ENCODE peak calls at places on chromosomes 3 and 15, in ten cellular contexts. D is breast epithelium, C is GM12878, L is H1, W is GM23338, T is HCT116, R is sigmoid colon, F is endothelial cell of umbilical vein, K is HepG2, I is stomach. P is an unnamed sample.

GRCh38 chr3:30661107-30661873 is 54.9 kb downstream of the TGFBR2 start:
- DNase-seq in K (no peak), T (no peak), C (no peak), D (no peak), L (no peak), F (no peak), W (no peak), R (no peak), I (no peak), P (no peak)

GRCh38 chr3:162224736-162225135 is 728.1 kb downstream of the OTOL1 start:
- DNase-seq in I (no peak), D (no peak), L (no peak), T (no peak), R (no peak), K (no peak), C (no peak), W (no peak), F (no peak), P (no peak)

GRCh38 chr3:107943860-107944543 is 146.8 kb downstream of the CD47 start:
- DNase-seq in K (no peak), T (no peak), I (no peak), L (no peak), D (no peak), R (no peak), F (no peak), C (no peak), W (no peak), P (no peak)

GRCh38 chr3:105967117-105967516 is 98.3 kb upstream of the CBLB start:
- DNase-seq in F (peak; percentile 27), K (no peak), D (no peak), T (no peak), C (no peak), I (no peak), L (no peak), W (no peak), R (no peak), P (no peak)

GRCh38 chr3:129313415-129313982 is 34.8 kb downstream of the HMCES start:
- DNase-seq in T (no peak), L (no peak), K (no peak), I (no peak), R (no peak), F (no peak), W (no peak), D (no peak), C (no peak), P (no peak)

GRCh38 chr15:60993008-60993407 is 236.1 kb downstream of the RORA start:
- DNase-seq in T (no peak), K (no peak), W (no peak), R (no peak), F (no peak), D (no peak), L (no peak), I (no peak), C (no peak), P (no peak)

GRCh38 chr3:149634573-149634972 is 23.3 kb downstream of the WWTR1 start:
- DNase-seq in R (no peak), T (no peak), F (no peak), K (peak; percentile 56), C (no peak), L (no peak), D (no peak), I (no peak), W (no peak), P (no peak)

GRCh38 chr3:57080171-57080570 is 19.7 kb downstream of the SPATA12 start:
- DNase-seq in L (no peak), K (no peak), T (no peak), F (no peak), R (no peak), C (no peak), W (peak; percentile 50), D (no peak), I (no peak), P (no peak)

GRCh38 chr3:156360116-156360515 is 194.8 kb downstream of the SSR3 start:
- DNase-seq in C (no peak), D (no peak), W (no peak), R (no peak), L (no peak), F (no peak), T (no peak), K (no peak), I (no peak), P (no peak)

GRCh38 chr3:156353535-156353934 is 201.4 kb downstream of the SSR3 start:
- DNase-seq in R (no peak), W (no peak), D (no peak), C (no peak), L (no peak), F (no peak), K (no peak), T (no peak), I (no peak), P (no peak)

GRCh38 chr3:156358232-156358631 is 196.7 kb downstream of the SSR3 start:
- DNase-seq in F (no peak), W (no peak), D (no peak), I (no peak), L (no peak), K (no peak), T (no peak), R (no peak), C (no peak), P (no peak)

GRCh38 chr3:156359337-156359736 is 195.6 kb downstream of the SSR3 start:
- DNase-seq in T (peak; percentile 7), L (no peak), F (peak; percentile 15), R (no peak), W (no peak), C (no peak), I (no peak), K (no peak), D (no peak), P (no peak)

DNA sequence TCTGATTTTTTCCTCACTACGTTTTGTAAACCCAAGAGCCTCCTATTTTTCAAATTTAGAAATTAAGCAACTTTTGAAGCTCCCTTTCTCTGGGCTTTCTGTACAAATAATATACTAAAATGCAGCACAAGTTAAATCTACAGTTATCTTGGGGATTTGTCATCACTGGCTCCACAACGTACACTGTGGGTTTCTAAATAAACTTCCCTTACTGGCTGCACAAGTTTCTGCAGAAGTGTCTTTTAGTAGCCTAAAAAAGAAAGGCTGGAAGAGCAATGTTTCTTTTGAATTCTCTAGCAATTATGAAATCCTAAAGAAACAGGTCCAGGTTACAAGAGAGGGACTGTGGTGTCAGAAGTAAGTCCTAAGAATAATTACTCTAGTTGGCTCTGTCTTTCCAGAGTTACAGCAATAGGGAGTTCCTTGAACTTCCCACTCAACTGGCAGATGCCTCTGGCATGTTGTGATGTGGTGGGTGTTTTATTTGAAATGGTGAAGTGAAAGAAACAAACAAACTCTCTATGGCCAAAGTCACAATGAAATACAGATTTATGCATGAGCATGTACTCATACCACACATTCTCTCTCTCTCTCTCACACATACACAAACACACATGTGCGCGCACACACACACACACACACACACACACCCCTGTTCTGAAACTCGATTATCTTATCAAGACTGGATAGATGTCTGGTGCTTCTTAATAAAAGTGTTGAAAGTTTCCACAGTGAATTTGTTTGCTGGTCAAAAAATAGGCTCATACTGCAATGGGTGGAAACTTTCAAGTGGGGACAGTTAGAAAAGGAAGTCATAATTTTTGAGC is 198.2 kb downstream of the SSR3 start:
- DNase-seq in D (no peak), F (no peak), I (no peak), L (no peak), R (no peak), K (no peak), T (no peak), C (no peak), W (no peak), P (no peak)
- TF ChIP-seq POLR2AphosphoS5 in D (no peak), F (no peak), I (no peak), L (no peak), R (no peak), K (no peak), T (no peak), C (no peak), W (no peak), P (no peak)

DNA sequence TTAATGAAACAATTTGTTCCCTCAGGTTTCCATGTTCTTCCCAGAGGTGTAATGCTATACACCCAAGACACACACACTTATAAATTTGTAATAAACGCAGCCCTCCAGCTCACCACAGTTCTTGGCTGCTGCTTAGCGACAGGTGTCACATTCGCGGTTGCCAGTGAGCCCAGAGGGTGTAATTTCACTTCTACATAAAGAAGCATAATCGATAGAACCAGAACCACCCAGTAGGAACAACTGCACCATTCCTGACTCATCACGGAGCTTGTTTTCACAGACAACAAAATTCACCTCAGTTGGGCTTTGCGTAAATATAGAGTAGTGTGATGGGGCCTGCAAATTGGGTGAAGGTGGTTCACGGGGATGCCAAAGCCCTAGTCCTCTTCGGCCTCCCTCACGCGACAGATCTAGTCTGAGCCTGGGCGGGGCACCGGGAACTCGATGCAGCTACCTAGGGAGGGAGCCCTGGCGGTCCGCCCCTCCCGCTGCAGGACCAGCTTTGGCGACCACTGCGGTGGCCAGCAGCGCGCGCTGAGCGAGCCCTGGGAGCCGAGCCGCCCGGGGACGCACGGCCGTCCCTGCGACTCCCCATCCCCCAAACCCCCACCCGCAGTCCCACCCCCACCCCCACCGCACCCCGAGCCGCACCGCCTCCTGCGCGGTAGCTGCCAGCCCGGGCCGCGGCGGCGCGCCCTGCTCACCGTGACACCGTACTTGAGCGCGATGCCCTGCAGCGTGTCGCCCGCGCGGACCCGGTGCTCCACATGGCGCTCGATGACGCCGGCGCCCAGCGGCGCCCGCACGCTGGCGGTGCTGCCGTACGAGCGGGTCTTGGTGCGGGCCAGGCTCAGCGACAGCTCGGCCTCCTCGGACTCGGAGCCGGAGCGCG is 563 bp downstream of the LYSMD2 start:
- DNase-seq in T (no peak), I (peak; percentile 53), L (peak; percentile 68), K (no peak), R (peak; percentile 77), W (peak; percentile 70), D (no peak), C (no peak), F (peak; percentile 23), P (no peak)
- H3K27ac ChIP-seq in T (peak overlapping the region; percentile 83), I (peak overlapping the region; percentile 91), L (no peak overlapping the region), K (no peak overlapping the region), R (peak overlapping the region; percentile 96), W (no peak overlapping the region), D (peak overlapping the region; percentile 74), C (peak overlapping the region; percentile 94), F (no peak overlapping the region), P (no peak overlapping the region)

GRCh38 chr3:139284221-139284620 is 59.6 kb upstream of the MRPS22 start:
- DNase-seq in T (no peak), W (no peak), D (no peak), R (no peak), C (no peak), F (no peak), I (no peak), K (no peak), L (no peak), P (no peak)

GRCh38 chr3:139281096-139281495 is 62.7 kb upstream of the MRPS22 start:
- DNase-seq in F (no peak), L (no peak), K (no peak), R (no peak), D (no peak), I (no peak), T (no peak), W (no peak), C (no peak), P (no peak)

GRCh38 chr3:139283301-139283700 is 60.5 kb upstream of the MRPS22 start:
- DNase-seq in F (no peak), D (no peak), T (no peak), R (no peak), C (no peak), I (no peak), K (no peak), W (no peak), L (no peak), P (no peak)

GRCh38 chr3:139280027-139280671 is 63.7 kb upstream of the MRPS22 start:
- DNase-seq in T (no peak), C (no peak), W (no peak), K (no peak), I (no peak), L (no peak), D (no peak), F (no peak), R (no peak), P (no peak)

GRCh38 chr3:139281512-139282196 is 62.2 kb upstream of the MRPS22 start:
- DNase-seq in L (no peak), D (no peak), T (no peak), R (no peak), I (no peak), K (no peak), C (no peak), F (no peak), W (no peak), P (no peak)
- H3K4me3 ChIP-seq in L (no peak overlapping the region), D (no peak overlapping the region), T (no peak overlapping the region), R (no peak overlapping the region), I (no peak overlapping the region), K (no peak overlapping the region), C (no peak overlapping the region), F (no peak overlapping the region), W (no peak overlapping the region), P (no peak overlapping the region)

DNA sequence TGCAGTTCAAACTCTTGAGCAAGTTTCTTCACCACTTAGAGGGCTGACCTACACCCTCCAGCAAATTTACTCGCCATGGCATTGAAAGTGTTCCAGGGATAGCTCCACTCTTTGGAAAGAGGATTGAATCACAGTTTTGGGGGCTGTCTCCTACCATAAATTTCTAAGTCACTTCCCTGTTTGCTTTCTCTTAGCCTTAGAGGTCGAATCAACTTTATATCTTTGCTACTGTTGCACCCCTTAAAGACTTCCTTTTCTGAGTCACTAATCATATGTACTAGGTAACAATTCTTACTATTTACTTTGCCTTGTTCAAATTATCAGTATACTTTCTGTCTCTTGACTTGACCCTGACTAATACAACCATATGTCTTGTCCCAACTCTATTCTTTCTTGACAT is 1151.8 kb upstream of the ALCAM start:
- DNase-seq in L (no peak), W (no peak), I (no peak), R (no peak), T (no peak), D (no peak), F (no peak), C (no peak), K (no peak), P (no peak)
- TF ChIP-seq POLR2AphosphoS5 in L (no peak), W (no peak), I (no peak), R (no peak), T (no peak), D (no peak), F (no peak), C (no peak), K (no peak), P (no peak)